ENCODE peak calls at places on chromosome 12, in eight cellular contexts. One of them, this sample, is unnamed.

GRCh38 chr12:26651566-26652188 is 181.3 kb downstream of the ITPR2 start:
- DNase-seq in sigmoid colon: no peak
- DNase-seq in endothelial cell: peak
- DNase-seq in head of caudate nucleus: no peak
- DNase-seq in heart left ventricle: no peak
- DNase-seq in non-pigmented ciliary epithelial cell: no peak
- DNase-seq in pons: peak
- DNase-seq in left colon: peak
- DNase-seq in this sample: peak

GRCh38 chr12:104715562-104716182 is 242.4 kb downstream of the SLC41A2 start:
- DNase-seq in sigmoid colon: no peak
- DNase-seq in endothelial cell: no peak
- DNase-seq in head of caudate nucleus: no peak
- DNase-seq in heart left ventricle: no peak
- DNase-seq in non-pigmented ciliary epithelial cell: no peak
- DNase-seq in pons: no peak
- DNase-seq in left colon: no peak
- DNase-seq in this sample: peak

GRCh38 chr12:74747305-74747704 is 209.7 kb downstream of the ATXN7L3B start:
- DNase-seq in sigmoid colon: no peak
- DNase-seq in endothelial cell: no peak
- DNase-seq in head of caudate nucleus: no peak
- DNase-seq in heart left ventricle: no peak
- DNase-seq in non-pigmented ciliary epithelial cell: peak
- DNase-seq in pons: peak
- DNase-seq in left colon: no peak
- DNase-seq in this sample: no peak

GRCh38 chr12:25427328-25428249 is 125.5 kb downstream of the LMNTD1 start:
- DNase-seq in sigmoid colon: no peak
- DNase-seq in endothelial cell: no peak
- DNase-seq in head of caudate nucleus: no peak
- DNase-seq in heart left ventricle: no peak
- DNase-seq in non-pigmented ciliary epithelial cell: no peak
- DNase-seq in pons: no peak
- DNase-seq in left colon: no peak
- DNase-seq in this sample: no peak

GRCh38 chr12:33187409-33187808 is 252.2 kb downstream of the SYT10 start:
- DNase-seq in sigmoid colon: no peak
- DNase-seq in endothelial cell: no peak
- DNase-seq in head of caudate nucleus: no peak
- DNase-seq in heart left ventricle: no peak
- DNase-seq in non-pigmented ciliary epithelial cell: no peak
- DNase-seq in pons: no peak
- DNase-seq in left colon: no peak
- DNase-seq in this sample: no peak

GRCh38 chr12:102741196-102741595 is 175.8 kb downstream of the PAH start:
- DNase-seq in sigmoid colon: no peak
- DNase-seq in endothelial cell: no peak
- DNase-seq in head of caudate nucleus: no peak
- DNase-seq in heart left ventricle: no peak
- DNase-seq in non-pigmented ciliary epithelial cell: no peak
- DNase-seq in pons: no peak
- DNase-seq in left colon: no peak
- DNase-seq in this sample: no peak

GRCh38 chr12:51216652-51217051 is 1.2 kb downstream of the POU6F1 start:
- DNase-seq in sigmoid colon: no peak
- DNase-seq in endothelial cell: no peak
- DNase-seq in head of caudate nucleus: no peak
- DNase-seq in heart left ventricle: no peak
- DNase-seq in non-pigmented ciliary epithelial cell: no peak
- DNase-seq in pons: no peak
- DNase-seq in left colon: no peak
- DNase-seq in this sample: no peak

GRCh38 chr12:3677609-3678008 is 75.3 kb downstream of the CRACR2A start:
- DNase-seq in sigmoid colon: no peak
- DNase-seq in endothelial cell: no peak
- DNase-seq in head of caudate nucleus: no peak
- DNase-seq in heart left ventricle: no peak
- DNase-seq in non-pigmented ciliary epithelial cell: no peak
- DNase-seq in pons: no peak
- DNase-seq in left colon: no peak
- DNase-seq in this sample: no peak

GRCh38 chr12:2475984-2476383 is 318.8 kb upstream of the FKBP4 start:
- DNase-seq in sigmoid colon: no peak
- DNase-seq in endothelial cell: no peak
- DNase-seq in head of caudate nucleus: no peak
- DNase-seq in heart left ventricle: no peak
- DNase-seq in non-pigmented ciliary epithelial cell: no peak
- DNase-seq in pons: no peak
- DNase-seq in left colon: no peak
- DNase-seq in this sample: no peak

GRCh38 chr12:19896534-19896933 is 457.2 kb downstream of the AEBP2 start:
- DNase-seq in sigmoid colon: no peak
- DNase-seq in endothelial cell: no peak
- DNase-seq in head of caudate nucleus: no peak
- DNase-seq in heart left ventricle: no peak
- DNase-seq in non-pigmented ciliary epithelial cell: no peak
- DNase-seq in pons: no peak
- DNase-seq in left colon: no peak
- DNase-seq in this sample: no peak

GRCh38 chr12:1666685-1667162 is 24.1 kb upstream of the ADIPOR2 start:
- DNase-seq in sigmoid colon: no peak
- DNase-seq in endothelial cell: no peak
- DNase-seq in head of caudate nucleus: no peak
- DNase-seq in heart left ventricle: no peak
- DNase-seq in non-pigmented ciliary epithelial cell: no peak
- DNase-seq in pons: no peak
- DNase-seq in left colon: no peak
- DNase-seq in this sample: no peak

GRCh38 chr12:119704065-119704747 is 36.3 kb downstream of the PRKAB1 start:
- DNase-seq in sigmoid colon: no peak
- DNase-seq in endothelial cell: no peak
- DNase-seq in head of caudate nucleus: no peak
- DNase-seq in heart left ventricle: peak
- DNase-seq in non-pigmented ciliary epithelial cell: no peak
- DNase-seq in pons: no peak
- DNase-seq in left colon: no peak
- DNase-seq in this sample: no peak

GRCh38 chr12:120905856-120906384 is 1.8 kb upstream of the SPPL3 start:
- DNase-seq in sigmoid colon: no peak
- DNase-seq in endothelial cell: no peak
- DNase-seq in head of caudate nucleus: no peak
- DNase-seq in heart left ventricle: no peak
- DNase-seq in non-pigmented ciliary epithelial cell: no peak
- DNase-seq in pons: no peak
- DNase-seq in left colon: no peak
- DNase-seq in this sample: no peak

GRCh38 chr12:6039894-6040601 is 84.4 kb downstream of the VWF start:
- DNase-seq in sigmoid colon: peak
- DNase-seq in endothelial cell: peak
- DNase-seq in head of caudate nucleus: peak
- DNase-seq in heart left ventricle: no peak
- DNase-seq in non-pigmented ciliary epithelial cell: no peak
- DNase-seq in pons: peak
- DNase-seq in left colon: peak
- DNase-seq in this sample: peak

GRCh38 chr12:123131879-123132402 is 18.9 kb downstream of the PITPNM2 start:
- DNase-seq in sigmoid colon: no peak
- DNase-seq in endothelial cell: no peak
- DNase-seq in head of caudate nucleus: no peak
- DNase-seq in heart left ventricle: peak
- DNase-seq in non-pigmented ciliary epithelial cell: no peak
- DNase-seq in pons: no peak
- DNase-seq in left colon: peak
- DNase-seq in this sample: peak

GRCh38 chr12:69500631-69501030 is 30.4 kb downstream of the FRS2 start:
- DNase-seq in sigmoid colon: no peak
- DNase-seq in endothelial cell: no peak
- DNase-seq in head of caudate nucleus: no peak
- DNase-seq in heart left ventricle: no peak
- DNase-seq in non-pigmented ciliary epithelial cell: no peak
- DNase-seq in pons: no peak
- DNase-seq in left colon: no peak
- DNase-seq in this sample: no peak

This sample was measured in NCI-H345.